ENCODE peak calls at places on chromosomes 4 and X, in five cellular contexts. R, K, L, S and Q are unnamed samples.
A peak's percentile ranks its signal among the peaks of the same experiment; 100 is the strongest.

GRCh38 chr4:147731611-147732515 is at the start of gene ARHGAP10:
- DNase-seq in K (peak; percentile 49), R (peak; percentile 55), S (peak; percentile 56), L (peak; percentile 68), Q (peak; percentile 59)

GRCh38 chr4:155616112-155616511 is 50.5 kb upstream of the GUCY1A1 start:
- DNase-seq in L (no peak), S (no peak), R (no peak), K (no peak), Q (no peak)

GRCh38 chrX:39869846-39870601 is 227.7 kb downstream of the BCOR start:
- DNase-seq in L (no peak), R (peak; percentile 22), K (no peak), S (no peak), Q (peak; percentile 78)

GRCh38 chrX:74521961-74522833 is 92.2 kb downstream of the RLIM start:
- DNase-seq in R (no peak), S (no peak), K (no peak), L (peak; percentile 41), Q (no peak)

GRCh38 chr4:178309890-178310289 is 867.7 kb upstream of the AGA start:
- DNase-seq in L (no peak), S (no peak), R (no peak), K (no peak), Q (no peak)

GRCh38 chr4:99683913-99684312 is 26.3 kb upstream of the C4orf54 start:
- DNase-seq in R (no peak), K (no peak), L (no peak), S (no peak), Q (no peak)

GRCh38 chr4:17646693-17647092 is 32.3 kb downstream of the MED28 start:
- DNase-seq in L (no peak), K (no peak), S (no peak), R (no peak), Q (no peak)

GRCh38 chr4:24845884-24846283 is 50.5 kb downstream of the SOD3 start:
- DNase-seq in S (no peak), K (no peak), L (no peak), R (no peak), Q (no peak)

GRCh38 chr4:138242076-138242829 is at the start of gene SLC7A11:
- DNase-seq in L (peak; percentile 96), K (peak; percentile 78), R (peak; percentile 61), S (peak; percentile 49), Q (peak; percentile 23)

GRCh38 chr4:62324215-62324614 is 1124.1 kb downstream of the ADGRL3 start:
- DNase-seq in R (no peak), S (no peak), K (no peak), L (no peak), Q (no peak)

GRCh38 chr4:169899295-169899694 is 126.9 kb downstream of the MFAP3L start:
- DNase-seq in K (no peak), S (no peak), L (no peak), R (no peak), Q (no peak)

GRCh38 chrX:42117318-42117717 is 194.0 kb upstream of the CASK start:
- DNase-seq in R (no peak), S (no peak), K (no peak), L (no peak), Q (no peak)

GRCh38 chr4:139300431-139301142 is 718 bp upstream of the NAA15 start:
- DNase-seq in K (no peak), R (no peak), L (peak; percentile 10), S (no peak), Q (no peak)

GRCh38 chrX:13540602-13541001 is 28.8 kb upstream of the EGFL6 start:
- DNase-seq in K (no peak), R (no peak), L (no peak), S (no peak), Q (no peak)

GRCh38 chr4:140309124-140309870 is 64.1 kb upstream of the SCOC start:
- DNase-seq in K (no peak), R (no peak), L (no peak), S (no peak), Q (no peak)

GRCh38 chr4:110480031-110480549 is 4.1 kb downstream of the ENPEP start:
- DNase-seq in S (no peak), R (no peak), K (no peak), L (peak; percentile 96), Q (no peak)

GRCh38 chr4:30396772-30397475 is 323.2 kb upstream of the PCDH7 start:
- DNase-seq in S (no peak), K (peak; percentile 3), R (no peak), L (no peak), Q (no peak)

GRCh38 chr4:81351653-81352455 is 119.9 kb downstream of the RASGEF1B start:
- DNase-seq in K (peak; percentile 79), R (peak; percentile 53), L (peak; percentile 51), S (peak; percentile 72), Q (peak; percentile 39)